ENCODE peak calls at places on chromosomes 13 and 19, in five cellular contexts. One of them, this sample, is unnamed.

GRCh38 chr19:3499738-3500428 is 591 bp downstream of the DOHH start:
- DNase-seq in SJSA1: no peak
- DNase-seq in testis: no peak
- DNase-seq in GOT3: no peak
- DNase-seq in head of caudate nucleus: no peak
- DNase-seq in this sample: no peak

GRCh38 chr13:98791611-98792010 is 39.1 kb upstream of the SLC15A1 start:
- DNase-seq in SJSA1: no peak
- DNase-seq in testis: no peak
- DNase-seq in GOT3: no peak
- DNase-seq in head of caudate nucleus: no peak
- DNase-seq in this sample: no peak

GRCh38 chr19:33382006-33382405 is 8.5 kb downstream of the CEBPG start:
- DNase-seq in SJSA1: no peak
- DNase-seq in testis: no peak
- DNase-seq in GOT3: no peak
- DNase-seq in head of caudate nucleus: no peak
- DNase-seq in this sample: no peak

GRCh38 chr13:98977568-98978270 is at the start of gene DOCK9:
- DNase-seq in SJSA1: peak
- DNase-seq in testis: peak
- DNase-seq in GOT3: no peak
- DNase-seq in head of caudate nucleus: peak
- DNase-seq in this sample: no peak

GRCh38 chr13:27533155-27533643 is 82.8 kb upstream of the MTIF3 start:
- DNase-seq in SJSA1: peak
- DNase-seq in testis: peak
- DNase-seq in GOT3: peak
- DNase-seq in head of caudate nucleus: peak
- DNase-seq in this sample: no peak

GRCh38 chr13:22080832-22081231 is 410.0 kb downstream of the FGF9 start:
- DNase-seq in SJSA1: no peak
- DNase-seq in testis: no peak
- DNase-seq in GOT3: no peak
- DNase-seq in head of caudate nucleus: no peak
- DNase-seq in this sample: no peak

GRCh38 chr19:42693760-42694350 is 46.4 kb downstream of the PSG3 start:
- DNase-seq in SJSA1: peak
- DNase-seq in testis: peak
- DNase-seq in GOT3: no peak
- DNase-seq in head of caudate nucleus: peak
- DNase-seq in this sample: peak

GRCh38 chr13:113882266-113882627 is 18.4 kb upstream of the GAS6 start:
- DNase-seq in SJSA1: no peak
- DNase-seq in testis: peak
- DNase-seq in GOT3: no peak
- DNase-seq in head of caudate nucleus: no peak
- DNase-seq in this sample: no peak

GRCh38 chr13:30463820-30464495 is 1.8 kb downstream of the HMGB1 start:
- DNase-seq in SJSA1: peak
- DNase-seq in testis: peak
- DNase-seq in GOT3: no peak
- DNase-seq in head of caudate nucleus: peak
- DNase-seq in this sample: peak

GRCh38 chr19:2554856-2555255 is 78.9 kb downstream of the GADD45B start:
- DNase-seq in SJSA1: peak
- DNase-seq in testis: no peak
- DNase-seq in GOT3: no peak
- DNase-seq in head of caudate nucleus: no peak
- DNase-seq in this sample: peak

GRCh38 chr19:51467864-51468544 is 9.8 kb upstream of the SIGLEC8 start:
- DNase-seq in SJSA1: no peak
- DNase-seq in testis: no peak
- DNase-seq in GOT3: no peak
- DNase-seq in head of caudate nucleus: no peak
- DNase-seq in this sample: no peak

GRCh38 chr19:5738423-5738822 is 18.0 kb downstream of the CATSPERD start:
- DNase-seq in SJSA1: no peak
- DNase-seq in testis: no peak
- DNase-seq in GOT3: no peak
- DNase-seq in head of caudate nucleus: no peak
- DNase-seq in this sample: no peak

GRCh38 chr19:2047449-2048103 is 3.5 kb downstream of the MKNK2 start:
- DNase-seq in SJSA1: peak
- DNase-seq in testis: no peak
- DNase-seq in GOT3: no peak
- DNase-seq in head of caudate nucleus: no peak
- DNase-seq in this sample: peak

GRCh38 chr13:110054041-110054440 is 252.9 kb downstream of the COL4A1 start:
- DNase-seq in SJSA1: no peak
- DNase-seq in testis: no peak
- DNase-seq in GOT3: no peak
- DNase-seq in head of caudate nucleus: no peak
- DNase-seq in this sample: no peak

GRCh38 chr13:48625396-48626076 is 28.2 kb upstream of the CYSLTR2 start:
- DNase-seq in SJSA1: no peak
- DNase-seq in testis: no peak
- DNase-seq in GOT3: no peak
- DNase-seq in head of caudate nucleus: no peak
- DNase-seq in this sample: no peak

GRCh38 chr19:3687774-3688706 is 12.2 kb downstream of the PIP5K1C start:
- DNase-seq in SJSA1: no peak
- DNase-seq in testis: no peak
- DNase-seq in GOT3: no peak
- DNase-seq in head of caudate nucleus: no peak
- DNase-seq in this sample: no peak

GRCh38 chr13:41848435-41849255 is 112.3 kb downstream of the VWA8 start:
- DNase-seq in SJSA1: no peak
- DNase-seq in testis: no peak
- DNase-seq in GOT3: no peak
- DNase-seq in head of caudate nucleus: no peak
- DNase-seq in this sample: no peak

GRCh38 chr19:12750851-12751250 is 740 bp upstream of the BEST2 start:
- DNase-seq in SJSA1: no peak
- DNase-seq in testis: no peak
- DNase-seq in GOT3: no peak
- DNase-seq in head of caudate nucleus: no peak
- DNase-seq in this sample: no peak

GRCh38 chr19:16702123-16702522 is 17.5 kb upstream of the NWD1 start:
- DNase-seq in SJSA1: no peak
- DNase-seq in testis: peak
- DNase-seq in GOT3: peak
- DNase-seq in head of caudate nucleus: no peak
- DNase-seq in this sample: no peak

GRCh38 chr19:33434886-33435705 is 61.6 kb downstream of the CEBPG start:
- DNase-seq in SJSA1: peak
- DNase-seq in testis: no peak
- DNase-seq in GOT3: no peak
- DNase-seq in head of caudate nucleus: no peak
- DNase-seq in this sample: no peak

GRCh38 chr13:99386911-99387788 is 80.0 kb upstream of the GPR183 start:
- DNase-seq in SJSA1: peak
- DNase-seq in testis: peak
- DNase-seq in GOT3: no peak
- DNase-seq in head of caudate nucleus: peak
- DNase-seq in this sample: no peak

GRCh38 chr13:99312493-99312883 is 5.3 kb upstream of the GPR183 start:
- DNase-seq in SJSA1: no peak
- DNase-seq in testis: peak
- DNase-seq in GOT3: no peak
- DNase-seq in head of caudate nucleus: peak
- DNase-seq in this sample: peak

GRCh38 chr13:75636339-75637095 is 387 bp downstream of the LMO7 start:
- DNase-seq in SJSA1: peak
- DNase-seq in testis: no peak
- DNase-seq in GOT3: no peak
- DNase-seq in head of caudate nucleus: no peak
- DNase-seq in this sample: no peak

GRCh38 chr13:85582890-85583289 is 216.3 kb downstream of the SLITRK6 start:
- DNase-seq in SJSA1: no peak
- DNase-seq in testis: no peak
- DNase-seq in GOT3: no peak
- DNase-seq in head of caudate nucleus: no peak
- DNase-seq in this sample: no peak

GRCh38 chr19:16193466-16193865 is 4.2 kb upstream of the AP1M1 start:
- DNase-seq in SJSA1: no peak
- DNase-seq in testis: no peak
- DNase-seq in GOT3: no peak
- DNase-seq in head of caudate nucleus: no peak
- DNase-seq in this sample: no peak

GRCh38 chr13:113433391-113433916 is 19.8 kb downstream of the ADPRHL1 start:
- DNase-seq in SJSA1: no peak
- DNase-seq in testis: no peak
- DNase-seq in GOT3: no peak
- DNase-seq in head of caudate nucleus: no peak
- DNase-seq in this sample: no peak

GRCh38 chr19:4061178-4061682 is 5.5 kb downstream of the ZBTB7A start:
- DNase-seq in SJSA1: no peak
- DNase-seq in testis: peak
- DNase-seq in GOT3: no peak
- DNase-seq in head of caudate nucleus: no peak
- DNase-seq in this sample: peak